ENCODE peak calls at places on chromosomes 11 and 22, in four cellular contexts. T is T-helper 2 cell; I is OCI-M1; B is activated CD8-positive, alpha-beta memory T cell treated with anti-CD3 and anti-CD28 coated beads, Interleukin-2, amount 50 U/mL, for 48 hours. M is an unnamed sample.

GRCh38 chr11:1486054-1486825 is at the start of gene MOB2:
- DNase-seq in T (no peak), B (no peak), I (no peak), M (peak; percentile 3)

GRCh38 chr22:45098056-45098455 is 65.7 kb upstream of the NUP50 start:
- DNase-seq in I (no peak), T (no peak), B (no peak), M (no peak)

GRCh38 chr11:10902301-10902700 is 44.4 kb upstream of the ZBED5 start:
- DNase-seq in T (no peak), I (peak; percentile 51), B (no peak), M (no peak)

GRCh38 chr11:60305906-60306619 is 21.0 kb upstream of the MS4A6E start:
- DNase-seq in B (no peak), I (no peak), T (no peak), M (peak; percentile 74)

GRCh38 chr11:73565804-73566203 is 32.1 kb downstream of the FAM168A start:
- DNase-seq in B (no peak), T (no peak), I (no peak), M (no peak)

GRCh38 chr22:28710112-28710888 is 30.7 kb upstream of the TTC28 start:
- DNase-seq in B (no peak), T (no peak), I (no peak), M (no peak)

GRCh38 chr22:50274311-50274710 is 4.1 kb upstream of the MAPK11 start:
- DNase-seq in B (no peak), T (no peak), I (peak; percentile 64), M (peak; percentile 21)

GRCh38 chr11:35324183-35324582 is 95.2 kb downstream of the SLC1A2 start:
- DNase-seq in I (no peak), T (no peak), B (no peak), M (no peak)

GRCh38 chr22:28063656-28064055 is 144.6 kb upstream of the PITPNB start:
- DNase-seq in I (no peak), T (no peak), B (no peak), M (no peak)

GRCh38 chr11:82865841-82866240 is 34.4 kb downstream of the PRCP start:
- DNase-seq in T (no peak), B (no peak), I (no peak), M (no peak)

GRCh38 chr11:116312560-116313340 is 460.0 kb downstream of the BUD13 start:
- DNase-seq in I (no peak), T (no peak), B (no peak), M (peak; percentile 42)

GRCh38 chr11:80096736-80097135 is 655.9 kb upstream of the TENM4 start:
- DNase-seq in B (no peak), T (no peak), I (no peak), M (peak; percentile 94)

GRCh38 chr11:92875473-92875872 is 94.0 kb upstream of the MTNR1B start:
- DNase-seq in T (no peak), B (no peak), I (no peak), M (no peak)

GRCh38 chr22:46293591-46294260 is 2.9 kb upstream of the GTSE1 start:
- DNase-seq in B (no peak), I (no peak), T (no peak), M (no peak)

GRCh38 chr11:15697437-15698236 is 582.9 kb downstream of the INSC start:
- DNase-seq in T (no peak), I (no peak), B (no peak), M (no peak)

GRCh38 chr11:91947215-91947614 is 277.4 kb upstream of the FAT3 start:
- DNase-seq in B (no peak), T (no peak), I (peak; percentile 9), M (no peak)

GRCh38 chr11:77102246-77103210 is at the start of gene OMP:
- DNase-seq in B (no peak), I (no peak), T (no peak), M (no peak)

GRCh38 chr11:119100246-119100959 is 1.2 kb downstream of the DPAGT1 start:
- DNase-seq in I (peak; percentile 88), T (no peak), B (no peak), M (peak; percentile 41)

GRCh38 chr11:921921-922678 is 3.6 kb upstream of the AP2A2 start:
- DNase-seq in B (no peak), I (no peak), T (no peak), M (no peak)